ENCODE peak calls at places on chromosomes 12 and 14, in seven cellular contexts. J is BJ; T is substantia nigra; B is activated CD4-positive, alpha-beta T cell treated with anti-CD3 and anti-CD28 coated beads for 48 hours; F is CD8-positive, alpha-beta T cell; I is left ventricle myocardium superior; N is fibroblast of the aortic adventitia. W is an unnamed sample.

GRCh38 chr14:68756071-68756481 is 36.8 kb downstream of the ZFP36L1 start:
- DNase-seq in N (no peak), T (no peak), F (no peak), I (no peak), B (no peak), J (no peak), W (no peak)

GRCh38 chr12:32877670-32878459 is 18.7 kb downstream of the PKP2 start:
- DNase-seq in I (peak; percentile 90), F (no peak), T (no peak), N (no peak), J (no peak), B (no peak), W (peak; percentile 87)

GRCh38 chr14:68655961-68656360 is 136.9 kb downstream of the ZFP36L1 start:
- DNase-seq in F (no peak), T (peak; percentile 18), N (no peak), I (peak; percentile 34), B (no peak), J (no peak), W (no peak)

GRCh38 chr12:107442593-107442992 is 243.0 kb upstream of the PWP1 start:
- DNase-seq in F (no peak), B (no peak), T (no peak), N (peak; percentile 41), J (no peak), I (no peak), W (no peak)

GRCh38 chr14:73786942-73787759 is 64.5 kb upstream of the PTGR2 start:
- DNase-seq in J (no peak), N (peak; percentile 37), T (peak; percentile 80), B (peak; percentile 68), F (peak; percentile 45), I (peak; percentile 86), W (peak; percentile 82)

GRCh38 chr12:67811437-67812361 is 163.2 kb downstream of the DYRK2 start:
- DNase-seq in I (no peak), J (peak; percentile 43), T (no peak), B (no peak), F (no peak), N (peak; percentile 82), W (no peak)

GRCh38 chr12:95718001-95718400 is 72.6 kb downstream of the NTN4 start:
- DNase-seq in J (no peak), F (no peak), B (no peak), N (no peak), I (no peak), T (no peak), W (no peak)

GRCh38 chr12:58640314-58640713 is 280.0 kb downstream of the LRIG3 start:
- DNase-seq in F (no peak), N (peak; percentile 19), B (no peak), I (no peak), T (no peak), J (no peak), W (no peak)

GRCh38 chr12:116990971-116991966 is 80.5 kb downstream of the FBXW8 start:
- DNase-seq in J (peak; percentile 47), B (no peak), F (no peak), N (peak; percentile 25), I (no peak), T (no peak), W (no peak)

GRCh38 chr12:28993720-28994119 is 155.4 kb upstream of the FAR2 start:
- DNase-seq in B (no peak), F (no peak), I (no peak), J (no peak), T (no peak), N (no peak), W (no peak)

GRCh38 chr12:23168459-23168858 is 543.5 kb downstream of the ETNK1 start:
- DNase-seq in F (no peak), B (no peak), T (no peak), J (no peak), I (no peak), N (no peak), W (no peak)

GRCh38 chr12:107242189-107242588 is 148.8 kb upstream of the CRY1 start:
- DNase-seq in J (no peak), I (no peak), N (no peak), B (no peak), F (no peak), T (no peak), W (no peak)

GRCh38 chr12:107328442-107329133 is 235.2 kb upstream of the CRY1 start:
- DNase-seq in B (peak; percentile 28), F (no peak), J (no peak), T (no peak), I (no peak), N (peak; percentile 66), W (no peak)

GRCh38 chr12:40170593-40170992 is 54.2 kb upstream of the LRRK2 start:
- DNase-seq in I (no peak), T (no peak), N (no peak), F (no peak), B (no peak), J (no peak), W (no peak)

GRCh38 chr14:89702151-89702936 is 252.2 kb downstream of the EFCAB11 start:
- DNase-seq in J (peak; percentile 57), I (peak; percentile 58), T (peak; percentile 22), B (no peak), F (no peak), N (peak; percentile 52), W (peak; percentile 52)

GRCh38 chr12:121441555-121441954 is 41.6 kb downstream of the RNF34 start:
- DNase-seq in N (no peak), T (no peak), F (no peak), B (no peak), J (no peak), I (no peak), W (no peak)

GRCh38 chr12:54215990-54216579 is 27.3 kb upstream of the SMUG1 start:
- DNase-seq in N (no peak), F (no peak), B (peak; percentile 60), T (no peak), J (no peak), I (peak; percentile 48), W (peak; percentile 61)

GRCh38 chr12:12954878-12955625 is 3.1 kb upstream of the GPRC5D start:
- DNase-seq in F (no peak), J (no peak), I (no peak), T (no peak), B (no peak), N (no peak), W (no peak)

GRCh38 chr14:91396959-91397815 is 20.4 kb downstream of the CCDC88C start:
- DNase-seq in N (no peak), B (peak; percentile 79), I (no peak), J (no peak), F (peak; percentile 58), T (no peak), W (no peak)

GRCh38 chr14:65958664-65959562 is 527.3 kb upstream of the CCDC196 start:
- DNase-seq in J (no peak), T (no peak), I (no peak), N (peak; percentile 56), B (no peak), F (no peak), W (no peak)

GRCh38 chr14:30450620-30451019 is 108.3 kb upstream of the G2E3 start:
- DNase-seq in F (no peak), J (no peak), B (no peak), T (no peak), I (no peak), N (no peak), W (no peak)

W was measured in Right ventricle myocardium superior.